ENCODE peak calls at places on chromosomes 7 and 10, in four cellular contexts. D is K562, X is HepG2, Q is GM12878. U is an unnamed sample.

GRCh38 chr10:91745086-91745831 is 53.0 kb upstream of the TNKS2 start:
- DNase-seq in Q (no peak), D (peak), X (peak), U (peak)

GRCh38 chr7:151570366-151570915 is 50.7 kb upstream of the RHEB start:
- DNase-seq in D (no peak), Q (no peak), X (no peak), U (no peak)

GRCh38 chr10:115141254-115141653 is 48.1 kb downstream of the ATRNL1 start:
- DNase-seq in D (no peak), Q (no peak), X (no peak), U (no peak)

GRCh38 chr7:33757563-33758165 is 147.7 kb upstream of the BMPER start:
- DNase-seq in Q (no peak), D (peak), X (peak), U (peak)

GRCh38 chr10:132974886-132975881 is 32.8 kb upstream of the CFAP46 start:
- DNase-seq in Q (no peak), D (no peak), X (no peak), U (no peak)

GRCh38 chr7:66883716-66884115 is 37.3 kb upstream of the TMEM248 start:
- DNase-seq in X (no peak), Q (no peak), D (no peak), U (no peak)

GRCh38 chr10:99619090-99619800 is 994 bp downstream of the SLC25A28 start:
- DNase-seq in X (no peak), D (peak), Q (peak), U (no peak)

GRCh38 chr7:98360221-98361124 is 40.4 kb downstream of the BAIAP2L1 start:
- DNase-seq in D (peak), Q (no peak), X (peak), U (peak)

GRCh38 chr10:117541909-117542705 is 439 bp upstream of the EMX2 start:
- DNase-seq in D (no peak), Q (no peak), X (no peak), U (peak)

GRCh38 chr10:13890617-13891541 is 304.1 kb downstream of the PRPF18 start:
- DNase-seq in D (no peak), Q (no peak), X (no peak), U (no peak)

GRCh38 chr10:17059197-17059688 is 70.4 kb downstream of the CUBN start:
- DNase-seq in Q (no peak), D (no peak), X (no peak), U (no peak)

GRCh38 chr10:105017116-105017515 is 376.0 kb downstream of the SORCS3 start:
- DNase-seq in X (no peak), D (no peak), Q (no peak), U (no peak)

GRCh38 chr7:142864980-142865747 is 10.3 kb downstream of the EPHB6 start:
- DNase-seq in Q (no peak), X (no peak), D (no peak), U (no peak)

GRCh38 chr7:106112972-106113421 is 885 bp upstream of the SYPL1 start:
- DNase-seq in X (no peak), Q (no peak), D (peak), U (no peak)

GRCh38 chr10:49594594-49594993 is 15.5 kb upstream of the SLC18A3 start:
- DNase-seq in D (peak), X (peak), Q (no peak), U (peak)

GRCh38 chr7:139991267-139991666 is 71.5 kb downstream of the PARP12 start:
- DNase-seq in D (no peak), X (peak), Q (no peak), U (no peak)

GRCh38 chr7:41693150-41693997 is 9.5 kb downstream of the INHBA start:
- DNase-seq in D (no peak), X (no peak), Q (no peak), U (no peak)

GRCh38 chr7:29177963-29178612 is 16.5 kb upstream of the CHN2 start:
- DNase-seq in D (no peak), Q (no peak), X (no peak), U (no peak)

GRCh38 chr10:119445935-119446317 is 96.6 kb downstream of the RGS10 start:
- DNase-seq in X (no peak), D (no peak), Q (no peak), U (no peak)

GRCh38 chr7:39969431-39969830 is 19.4 kb downstream of the CDK13 start:
- DNase-seq in Q (no peak), D (no peak), X (no peak), U (no peak)

GRCh38 chr7:106823631-106824030 is 41.5 kb upstream of the PIK3CG start:
- DNase-seq in D (no peak), Q (no peak), X (peak), U (no peak)

GRCh38 chr7:123569352-123569999 is 11.9 kb upstream of the NDUFA5 start:
- DNase-seq in Q (no peak), D (no peak), X (no peak), U (no peak)

GRCh38 chr7:130144632-130145171 is 60.5 kb downstream of the TMEM209 start:
- DNase-seq in D (no peak), X (peak), Q (no peak), U (peak)

GRCh38 chr10:11345224-11346054 is 266.0 kb downstream of the USP6NL start:
- DNase-seq in D (no peak), X (peak), Q (peak), U (peak)

GRCh38 chr10:110150981-110151380 is 56.4 kb upstream of the MXI1 start:
- DNase-seq in D (no peak), X (no peak), Q (no peak), U (no peak)

GRCh38 chr10:7789390-7789789 is 1.4 kb downstream of the ATP5F1C start:
- DNase-seq in Q (no peak), D (peak), X (peak), U (no peak)

GRCh38 chr7:116687801-116688201 is 15.8 kb downstream of the MET start:
- DNase-seq in X (peak), Q (no peak), D (no peak), U (peak)

GRCh38 chr7:134698481-134698880 is 51.8 kb downstream of the BPGM start:
- DNase-seq in Q (no peak), D (no peak), X (no peak), U (no peak)

GRCh38 chr10:43170491-43170890 is 32.2 kb downstream of the CSGALNACT2 start:
- DNase-seq in D (no peak), X (peak), Q (no peak), U (no peak)

GRCh38 chr10:25436431-25436830 is 261.6 kb downstream of the GPR158 start:
- DNase-seq in Q (no peak), D (no peak), X (no peak), U (no peak)

GRCh38 chr10:108904163-108904878 is 1019.0 kb downstream of the XPNPEP1 start:
- DNase-seq in X (no peak), D (no peak), Q (no peak), U (no peak)

GRCh38 chr7:16801111-16801542 is 3.7 kb downstream of the AGR2 start:
- DNase-seq in X (peak), Q (no peak), D (peak), U (peak)
- TF ChIP-seq MYC in X (no peak), Q (no peak), D (no peak), U (no peak)

GRCh38 chr7:68461430-68461829 is 1136.8 kb upstream of the AUTS2 start:
- DNase-seq in D (no peak), X (no peak), Q (no peak), U (peak)
- TF ChIP-seq KDM1A in D (no peak), X (no peak), Q (no peak), U (no peak)

GRCh38 chr7:101398631-101399289 is 36.1 kb downstream of the COL26A1 start:
- DNase-seq in Q (no peak), D (no peak), X (no peak), U (no peak)

GRCh38 chr7:101401390-101402080 is 38.9 kb downstream of the COL26A1 start:
- DNase-seq in X (no peak), D (no peak), Q (no peak), U (peak)

GRCh38 chr7:101400751-101401150 is 38.1 kb downstream of the COL26A1 start:
- DNase-seq in X (no peak), Q (no peak), D (no peak), U (no peak)

GRCh38 chr7:101397770-101398324 is 35.2 kb downstream of the COL26A1 start:
- DNase-seq in Q (no peak), X (peak), D (no peak), U (no peak)

GRCh38 chr7:101399759-101400158 is 37.1 kb downstream of the COL26A1 start:
- DNase-seq in Q (no peak), X (no peak), D (no peak), U (no peak)
- TF ChIP-seq MYC in Q (no peak), X (no peak), D (no peak), U (no peak)

GRCh38 chr7:87330942-87331341 is 14.5 kb upstream of the CROT start:
- DNase-seq in D (peak), Q (no peak), X (no peak), U (no peak)
- TF ChIP-seq KDM1A in D (peak), Q (no peak), X (no peak), U (no peak)

GRCh38 chr10:126243976-126244375 is 144.3 kb downstream of the ADAM12 start:
- DNase-seq in X (no peak), Q (no peak), D (no peak), U (no peak)
- TF ChIP-seq MYC in X (no peak), Q (no peak), D (no peak), U (no peak)

GRCh38 chr7:90747521-90747920 is 151.4 kb downstream of the CDK14 start:
- DNase-seq in X (no peak), Q (no peak), D (no peak), U (no peak)
- TF ChIP-seq KDM1A in X (no peak), Q (no peak), D (no peak), U (no peak)

GRCh38 chr7:149147730-149148653 is 739 bp downstream of the ZNF398 start:
- DNase-seq in X (peak), D (peak), Q (no peak), U (peak)
- TF ChIP-seq MYC in X (peak), D (peak), Q (no peak), U (no peak)

U was measured in A549.